ENCODE peak calls at places on chromosomes 16 and 17, in six cellular contexts. F, S, X, K, J and G are unnamed samples.

GRCh38 chr17:7842380-7842949 is 8.4 kb downstream of the KDM6B start:
- DNase-seq in X (peak; percentile 83), J (peak; percentile 76), F (peak; percentile 86), S (peak; percentile 81), K (peak; percentile 82), G (peak; percentile 84)

GRCh38 chr16:69399361-69399760 is 13.6 kb upstream of the TERF2 start:
- DNase-seq in K (peak; percentile 48), J (no peak), F (no peak), S (no peak), X (no peak), G (no peak)

GRCh38 chr16:24758373-24758772 is 28.9 kb downstream of the TNRC6A start:
- DNase-seq in S (no peak), X (no peak), K (no peak), J (no peak), F (no peak), G (no peak)

GRCh38 chr16:78284957-78285434 is 185.5 kb downstream of the WWOX start:
- DNase-seq in J (no peak), X (no peak), S (no peak), F (no peak), K (no peak), G (no peak)

GRCh38 chr17:50540485-50541401 is 6.2 kb upstream of the SPATA20 start:
- DNase-seq in S (no peak), X (no peak), J (no peak), F (peak; percentile 50), K (no peak), G (no peak)

GRCh38 chr16:87698241-87698640 is 67.5 kb downstream of the KLHDC4 start:
- DNase-seq in S (no peak), K (no peak), X (no peak), J (no peak), F (no peak), G (no peak)

GRCh38 chr17:36496018-36496789 is 9.7 kb downstream of the ZNHIT3 start:
- DNase-seq in F (no peak), J (no peak), K (peak; percentile 17), S (no peak), X (peak; percentile 23), G (no peak)

GRCh38 chr16:56651586-56651985 is at the start of gene MT1B:
- DNase-seq in S (no peak), X (no peak), F (no peak), K (no peak), J (no peak), G (no peak)

GRCh38 chr16:1771072-1771863 is at the start of gene NME3:
- DNase-seq in J (peak; percentile 81), X (peak; percentile 49), S (peak; percentile 81), K (peak; percentile 54), F (peak; percentile 89), G (peak; percentile 54)

GRCh38 chr17:6712058-6712853 is 913 bp downstream of the SLC13A5 start:
- DNase-seq in S (no peak), F (no peak), J (no peak), X (peak; percentile 31), K (no peak), G (no peak)

GRCh38 chr16:22270525-22270924 is 26.7 kb upstream of the POLR3E start:
- DNase-seq in J (no peak), S (no peak), K (peak; percentile 13), F (no peak), X (no peak), G (no peak)

GRCh38 chr17:5194346-5194745 is 2.7 kb upstream of the ZNF594 start:
- DNase-seq in X (no peak), F (no peak), K (peak; percentile 89), S (no peak), J (no peak), G (no peak)

GRCh38 chr17:18976201-18976600 is 24.2 kb downstream of the SLC5A10 start:
- DNase-seq in K (no peak), J (no peak), F (no peak), X (no peak), S (no peak), G (no peak)

GRCh38 chr16:79009911-79010310 is 590.6 kb downstream of the MAF start:
- DNase-seq in S (no peak), J (no peak), K (no peak), X (no peak), F (no peak), G (no peak)

GRCh38 chr16:17227278-17227677 is 243.5 kb downstream of the XYLT1 start:
- DNase-seq in S (no peak), X (no peak), K (no peak), J (no peak), F (no peak), G (no peak)

GRCh38 chr16:75109732-75110243 is 6.8 kb downstream of the LDHD start:
- DNase-seq in K (no peak), X (no peak), F (no peak), J (peak; percentile 42), S (no peak), G (no peak)

GRCh38 chr17:28552201-28552999 is at the start of gene UNC119:
- DNase-seq in X (peak; percentile 59), J (peak; percentile 82), F (peak; percentile 87), K (peak; percentile 61), S (peak; percentile 69), G (peak; percentile 78)

GRCh38 chr17:31167111-31167510 is 72.3 kb downstream of the NF1 start:
- DNase-seq in K (no peak), F (no peak), X (no peak), S (no peak), J (no peak), G (no peak)

GRCh38 chr16:25747160-25747758 is 55.5 kb downstream of the HS3ST4 start:
- DNase-seq in K (no peak), S (no peak), J (no peak), X (no peak), F (no peak), G (no peak)

GRCh38 chr17:61759362-61759761 is 104.0 kb downstream of the BRIP1 start:
- DNase-seq in J (no peak), F (no peak), K (no peak), X (no peak), S (no peak), G (no peak)

GRCh38 chr16:559021-559380 is 1.2 kb upstream of the PRR35 start:
- DNase-seq in J (no peak), F (no peak), K (no peak), S (no peak), X (no peak), G (no peak)

GRCh38 chr16:50273888-50274770 is 7.8 kb downstream of the ADCY7 start:
- DNase-seq in K (no peak), X (no peak), J (no peak), F (peak; percentile 57), S (no peak), G (peak; percentile 62)

GRCh38 chr16:5042574-5043171 is 8.9 kb upstream of the NAGPA start:
- DNase-seq in S (no peak), K (no peak), X (no peak), J (no peak), F (no peak), G (no peak)

GRCh38 chr16:2212362-2213324 is 2.0 kb upstream of the BRICD5 start:
- DNase-seq in K (no peak), J (peak; percentile 76), X (no peak), S (peak; percentile 68), F (no peak), G (no peak)

GRCh38 chr17:73598131-73598680 is 46.0 kb downstream of the SDK2 start:
- DNase-seq in S (no peak), X (no peak), F (no peak), J (no peak), K (no peak), G (no peak)

GRCh38 chr16:86512860-86513470 is 2.6 kb downstream of the FOXF1 start:
- DNase-seq in J (no peak), S (no peak), X (no peak), F (no peak), K (no peak), G (no peak)

GRCh38 chr17:3738562-3739295 is 15.0 kb downstream of the HASPIN start:
- DNase-seq in F (no peak), J (peak; percentile 73), K (no peak), S (peak; percentile 64), X (peak; percentile 41), G (peak; percentile 48)

GRCh38 chr16:88316151-88316550 is 66.6 kb upstream of the ZNF469 start:
- DNase-seq in S (no peak), K (no peak), F (no peak), X (no peak), J (no peak), G (no peak)

GRCh38 chr16:59993101-59993500 is 1259.0 kb upstream of the GOT2 start:
- DNase-seq in K (no peak), S (no peak), J (no peak), F (no peak), X (no peak), G (no peak)

GRCh38 chr17:48344241-48344640 is 85.8 kb downstream of the SKAP1 start:
- DNase-seq in K (no peak), S (no peak), F (no peak), X (no peak), J (no peak), G (no peak)

GRCh38 chr16:85511938-85512551 is 101.1 kb upstream of the GSE1 start:
- DNase-seq in J (no peak), F (no peak), X (no peak), K (no peak), S (no peak), G (no peak)

GRCh38 chr17:49016775-49017463 is 19.7 kb downstream of the IGF2BP1 start:
- DNase-seq in F (no peak), K (peak; percentile 82), S (no peak), X (peak; percentile 54), J (peak; percentile 57), G (no peak)

GRCh38 chr16:17555176-17555575 is 84.4 kb upstream of the XYLT1 start:
- DNase-seq in F (no peak), S (no peak), X (no peak), K (peak; percentile 92), J (no peak), G (no peak)

GRCh38 chr16:30619643-30620042 is 9.5 kb upstream of the ZNF689 start:
- DNase-seq in K (no peak), S (no peak), F (no peak), J (no peak), X (no peak), G (no peak)

GRCh38 chr17:79109584-79109983 is 35.0 kb downstream of the ENGASE start:
- DNase-seq in X (no peak), J (no peak), K (no peak), F (no peak), S (no peak), G (no peak)

GRCh38 chr16:4625617-4626159 is 1.1 kb downstream of the MGRN1 start:
- DNase-seq in K (peak; percentile 63), S (no peak), X (no peak), F (no peak), J (no peak), G (no peak)

GRCh38 chr17:31541559-31541958 is 150.1 kb downstream of the RAB11FIP4 start:
- DNase-seq in X (no peak), F (no peak), S (no peak), K (no peak), J (no peak), G (no peak)

GRCh38 chr17:67638871-67639270 is 78.9 kb upstream of the NOL11 start:
- DNase-seq in X (no peak), J (no peak), S (no peak), F (no peak), K (no peak), G (no peak)

GRCh38 chr17:62755139-62755851 is 52.8 kb downstream of the MARCHF10 start:
- DNase-seq in S (no peak), J (no peak), F (no peak), X (no peak), K (no peak), G (no peak)